ENCODE peak calls at places on chromosomes 7 and 10, in seven cellular contexts. D is aorta, Y is skeletal muscle cell, W is PC-3, K is SK-N-SH, T is cardiac muscle cell, B is AG04450. Z is an unnamed sample.
A peak's percentile ranks its signal among the peaks of the same experiment; 100 is the strongest.

GRCh38 chr7:121510858-121511482 is 114.9 kb upstream of the FAM3C start:
- DNase-seq in K (no peak), Y (no peak), B (no peak), T (no peak), D (no peak), W (no peak), Z (no peak)

GRCh38 chr7:11176922-11177445 is 203.3 kb downstream of the PHF14 start:
- DNase-seq in B (no peak), D (no peak), W (no peak), K (peak; percentile 41), T (no peak), Y (no peak), Z (no peak)

GRCh38 chr10:33125522-33125921 is 167.5 kb upstream of the ITGB1 start:
- DNase-seq in B (no peak), T (no peak), W (peak; percentile 66), Y (no peak), D (no peak), K (no peak), Z (no peak)

GRCh38 chr7:138981332-138982203 is at the start of gene KIAA1549:
- DNase-seq in D (peak; percentile 65), W (peak; percentile 77), T (peak; percentile 76), K (peak; percentile 98), Y (peak; percentile 9), B (no peak), Z (no peak)

GRCh38 chr10:128530301-128530700 is 404.1 kb upstream of the MKI67 start:
- DNase-seq in T (peak; percentile 18), D (no peak), W (no peak), K (peak; percentile 58), B (no peak), Y (no peak), Z (no peak)

GRCh38 chr7:100789055-100789454 is 38.3 kb downstream of the EPHB4 start:
- DNase-seq in D (no peak), B (no peak), K (peak; percentile 34), W (no peak), Y (no peak), T (no peak), Z (no peak)

GRCh38 chr10:102718220-102718619 is 3.8 kb downstream of the SFXN2 start:
- DNase-seq in K (no peak), B (no peak), Y (peak; percentile 67), D (no peak), W (no peak), T (peak; percentile 70), Z (no peak)

GRCh38 chr7:103851357-103851756 is 138.1 kb downstream of the RELN start:
- DNase-seq in K (no peak), T (peak; percentile 40), W (no peak), B (peak; percentile 0), Y (no peak), D (no peak), Z (no peak)

GRCh38 chr10:17951868-17952371 is at the start of gene SLC39A12:
- DNase-seq in Y (peak; percentile 48), T (peak; percentile 33), D (no peak), W (peak; percentile 22), K (no peak), B (peak; percentile 37), Z (peak; percentile 6)

GRCh38 chr7:80851896-80852476 is 66.9 kb downstream of the SEMA3C start:
- DNase-seq in T (peak; percentile 46), W (peak; percentile 68), D (no peak), Y (no peak), K (no peak), B (peak; percentile 44), Z (peak; percentile 49)

GRCh38 chr7:37924399-37924798 is 4.0 kb downstream of the EPDR1 start:
- DNase-seq in W (no peak), Y (no peak), D (no peak), K (no peak), B (no peak), T (no peak), Z (no peak)
- H3K4me3 ChIP-seq in W (no peak overlapping the region), Y (no peak overlapping the region), D (no peak overlapping the region), K (no peak overlapping the region), B (no peak overlapping the region), T (no peak overlapping the region), Z (no peak overlapping the region)

GRCh38 chr7:1402791-1403755 is 56.2 kb downstream of the MICALL2 start:
- DNase-seq in D (no peak), T (no peak), K (peak; percentile 35), W (no peak), B (no peak), Y (no peak), Z (no peak)
- H3K4me3 ChIP-seq in D (no peak overlapping the region), T (no peak overlapping the region), K (no peak overlapping the region), W (no peak overlapping the region), B (no peak overlapping the region), Y (no peak overlapping the region), Z (no peak overlapping the region)

DNA sequence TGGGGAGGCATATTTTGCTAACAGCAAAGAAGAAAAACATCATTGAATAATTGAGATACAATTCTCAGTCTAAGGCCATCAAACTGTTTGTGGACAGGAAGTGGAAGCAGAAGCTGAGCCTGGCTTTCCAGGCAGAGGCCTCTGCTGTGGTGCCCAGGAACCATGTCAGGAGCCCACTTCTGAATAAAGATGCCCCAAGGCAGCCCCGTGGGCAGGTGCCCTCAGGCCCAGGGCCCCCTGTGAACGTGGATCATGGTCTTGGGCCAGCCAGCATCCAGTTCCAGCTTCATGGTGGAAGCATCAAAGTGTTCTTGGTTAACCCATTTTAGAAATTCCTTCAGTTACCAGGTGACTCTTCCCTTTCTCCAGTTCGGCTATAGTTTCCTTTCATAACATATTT is 346.8 kb downstream of the PTPRN2 start:
- DNase-seq in Y (no peak), B (no peak), K (no peak), W (no peak), D (no peak), T (no peak), Z (no peak)
- H3K4me3 ChIP-seq in Y (no peak overlapping the region), B (no peak overlapping the region), K (no peak overlapping the region), W (no peak overlapping the region), D (no peak overlapping the region), T (no peak overlapping the region), Z (no peak overlapping the region)

GRCh38 chr10:26857991-26858706 is 2.6 kb downstream of the ABI1 start:
- DNase-seq in B (no peak), D (no peak), T (no peak), K (no peak), W (no peak), Y (no peak), Z (no peak)
- H3K4me3 ChIP-seq in B (peak overlapping the region; percentile 90), D (peak overlapping the region; percentile 31), T (peak overlapping the region; percentile 94), K (peak overlapping the region; percentile 66), W (peak overlapping the region; percentile 97), Y (no peak overlapping the region), Z (peak overlapping the region; percentile 74)

GRCh38 chr10:132065491-132066105 is at the start of gene JAKMIP3:
- DNase-seq in Y (peak; percentile 72), B (peak; percentile 91), T (peak; percentile 92), K (no peak), W (peak; percentile 87), D (peak; percentile 59), Z (peak; percentile 50)

GRCh38 chr10:132064082-132064755 is 1.5 kb upstream of the JAKMIP3 start:
- DNase-seq in B (no peak), D (peak; percentile 24), T (no peak), K (no peak), W (no peak), Y (no peak), Z (no peak)

GRCh38 chr10:132066812-132067211 is 1.1 kb downstream of the JAKMIP3 start:
- DNase-seq in D (no peak), Y (no peak), B (no peak), W (no peak), K (no peak), T (no peak), Z (no peak)

GRCh38 chr10:132064771-132065437 is 842 bp upstream of the JAKMIP3 start:
- DNase-seq in Y (no peak), K (no peak), B (no peak), W (no peak), D (peak; percentile 34), T (no peak), Z (no peak)

GRCh38 chr10:132066186-132066585 is 440 bp downstream of the JAKMIP3 start:
- DNase-seq in K (no peak), T (peak; percentile 23), D (peak; percentile 24), Y (no peak), B (no peak), W (peak; percentile 7), Z (no peak)
- H3K4me3 ChIP-seq in K (no peak overlapping the region), T (no peak overlapping the region), D (peak overlapping the region; percentile 45), Y (peak overlapping the region; percentile 51), B (peak overlapping the region; percentile 69), W (peak overlapping the region; percentile 80), Z (peak overlapping the region; percentile 57)